ENCODE peak calls at places on chromosome X, in seven cellular contexts. O, P, Z, U, I, B and W are unnamed samples. For H3K4me1, the result is how much of the 10 kb centered on the place peaks cover.

GRCh38 chrX:140765043-140765784 is 55.7 kb downstream of the LINC00632 start:
- DNase-seq in O (no peak), P (no peak), B (no peak), U (peak), I (no peak), Z (no peak), W (no peak)

GRCh38 chrX:47358387-47359065 is 11.9 kb upstream of the ZNF157 start:
- DNase-seq in U (no peak), Z (no peak), O (no peak), P (no peak), I (no peak), B (no peak), W (no peak)

GRCh38 chrX:47530054-47530453 is 31.0 kb upstream of the ARAF start:
- DNase-seq in B (no peak), P (no peak), I (no peak), O (no peak), Z (no peak), U (no peak), W (no peak)

GRCh38 chrX:150366951-150367545 is 3.9 kb downstream of the MAMLD1 start:
- DNase-seq in U (peak), Z (no peak), B (no peak), O (no peak), I (peak), P (no peak), W (no peak)

GRCh38 chrX:21490341-21490740 is 116.1 kb downstream of the CNKSR2 start:
- DNase-seq in O (no peak), P (no peak), I (no peak), B (no peak), Z (no peak), U (no peak), W (no peak)

GRCh38 chrX:135625995-135626394 is 87.4 kb upstream of the CT45A1 start:
- DNase-seq in O (no peak), U (peak), Z (no peak), P (no peak), I (no peak), B (no peak), W (no peak)

GRCh38 chrX:32582729-32583128 is 628.6 kb downstream of the DMD start:
- DNase-seq in I (no peak), P (no peak), B (no peak), O (no peak), Z (no peak), U (no peak), W (no peak)

GRCh38 chrX:112642349-112642748 is 37.4 kb downstream of the LHFPL1 start:
- DNase-seq in O (no peak), Z (peak), P (no peak), B (peak), I (peak), U (peak), W (no peak)

GRCh38 chrX:2549874-2550273 is 49.1 kb upstream of the DHRSX start:
- DNase-seq in P (no peak), O (no peak), U (no peak), Z (no peak), I (no peak), B (no peak), W (no peak)

GRCh38 chrX:132592880-132593279 is 104.0 kb upstream of the MBNL3 start:
- DNase-seq in O (no peak), Z (no peak), I (peak), U (peak), B (no peak), P (no peak), W (peak)

GRCh38 chrX:140298946-140299345 is 205.9 kb downstream of the SOX3 start:
- DNase-seq in O (no peak), P (no peak), I (no peak), Z (no peak), B (no peak), U (no peak), W (no peak)

GRCh38 chrX:632391-633042 is 1.9 kb downstream of the SHOX start:
- DNase-seq in I (no peak), U (no peak), O (no peak), P (no peak), B (no peak), Z (no peak), W (no peak)

GRCh38 chrX:55489315-55490009 is at the start of gene USP51:
- DNase-seq in U (peak), O (peak), I (peak), P (no peak), B (peak), Z (no peak), W (peak)

GRCh38 chrX:123217077-123217476 is 33.0 kb downstream of the GRIA3 start:
- DNase-seq in U (peak), Z (no peak), I (peak), O (peak), P (no peak), B (no peak), W (no peak)

GRCh38 chrX:22373766-22374165 is 101.1 kb downstream of the CBLL2 start:
- DNase-seq in P (no peak), Z (peak), I (no peak), B (no peak), U (no peak), O (no peak), W (no peak)

GRCh38 chrX:40150503-40150902 is 52.7 kb upstream of the BCOR start:
- DNase-seq in P (no peak), U (no peak), Z (no peak), B (no peak), O (no peak), I (no peak), W (no peak)
- H3K4me1 ChIP-seq in P (under half), U (under half), Z (under half), B (under half), O (under half), I (under half), W (under half)

GRCh38 chrX:45774961-45775360 is 574.3 kb upstream of the DIPK2B start:
- DNase-seq in O (peak), I (no peak), P (no peak), U (peak), Z (no peak), B (no peak), W (no peak)
- H3K27ac ChIP-seq in O (peak), I (no peak), P (no peak), U (peak), Z (peak), B (no peak), W (no peak)

GRCh38 chrX:148271263-148271662 is 229.2 kb upstream of the AFF2 start:
- DNase-seq in P (no peak), I (no peak), B (no peak), U (no peak), O (no peak), Z (no peak), W (no peak)
- H3K4me1 ChIP-seq in P (under half), I (under half), B (under half), U (under half), O (under half), Z (under half), W (under half)

GRCh38 chrX:68589372-68589753 is 58.1 kb upstream of the STARD8 start:
- DNase-seq in Z (no peak), O (no peak), B (no peak), U (no peak), I (no peak), P (no peak), W (no peak)
- H3K27ac ChIP-seq in Z (peak), O (no peak), B (no peak), U (no peak), I (no peak), P (no peak), W (no peak)

DNA sequence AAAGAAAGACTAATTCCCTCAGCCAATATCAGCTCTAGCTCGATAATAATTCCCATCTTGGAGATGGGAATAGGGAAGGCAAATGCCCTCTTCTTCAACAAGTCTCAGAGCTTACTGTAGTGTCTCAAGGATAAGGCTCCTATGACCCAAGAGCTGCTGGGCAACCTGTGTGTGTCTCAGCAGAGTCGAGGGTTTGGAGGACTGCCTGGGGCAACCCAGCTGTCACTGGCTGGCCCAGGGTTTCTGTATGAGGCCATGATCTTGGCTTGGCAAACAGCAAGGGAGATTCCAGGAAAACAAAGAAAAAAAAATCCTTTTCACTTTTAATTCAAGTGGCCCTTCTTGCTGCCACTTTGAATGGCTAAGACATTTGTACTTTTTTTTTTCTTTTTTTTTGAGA is 34.3 kb downstream of the TMSB4X start:
- DNase-seq in P (no peak), B (no peak), I (no peak), Z (peak), O (no peak), U (peak), W (no peak)
- H3K4me1 ChIP-seq in P (half or more), B (under half), I (under half), Z (half or more), O (under half), U (under half), W (under half)

GRCh38 chrX:68433981-68434299 is 645 bp upstream of the OPHN1 start:
- DNase-seq in I (no peak), O (no peak), Z (no peak), U (no peak), P (no peak), B (no peak), W (no peak)

GRCh38 chrX:68431836-68432235 is 1.5 kb downstream of the OPHN1 start:
- DNase-seq in I (no peak), P (no peak), O (no peak), U (no peak), Z (no peak), B (no peak), W (no peak)

GRCh38 chrX:68429216-68429615 is 4.1 kb downstream of the OPHN1 start:
- DNase-seq in O (no peak), B (no peak), I (no peak), P (no peak), U (peak), Z (peak), W (no peak)

GRCh38 chrX:68432648-68433047 is 647 bp downstream of the OPHN1 start:
- DNase-seq in Z (no peak), O (no peak), P (no peak), U (peak), B (no peak), I (no peak), W (no peak)

GRCh38 chrX:68433155-68433980 is at the start of gene OPHN1:
- DNase-seq in U (peak), O (peak), I (peak), Z (peak), B (peak), P (no peak), W (peak)
- H3K27ac ChIP-seq in U (peak), O (peak), I (peak), Z (peak), B (peak), P (no peak), W (no peak)

GRCh38 chrX:154791467-154791866 is 13.8 kb downstream of the MPP1 start:
- DNase-seq in U (no peak), Z (no peak), O (no peak), P (no peak), B (no peak), I (no peak), W (no peak)

GRCh38 chrX:154797006-154797405 is 8.3 kb downstream of the MPP1 start:
- DNase-seq in U (no peak), Z (no peak), B (no peak), I (no peak), P (no peak), O (no peak), W (no peak)

GRCh38 chrX:154793084-154793483 is 12.2 kb downstream of the MPP1 start:
- DNase-seq in U (no peak), Z (no peak), O (no peak), B (no peak), I (no peak), P (no peak), W (no peak)

GRCh38 chrX:154791951-154792350 is 13.3 kb downstream of the MPP1 start:
- DNase-seq in I (no peak), Z (no peak), B (no peak), P (no peak), U (no peak), O (no peak), W (no peak)
- H3K4me1 ChIP-seq in I (under half), Z (under half), B (under half), P (under half), U (under half), O (under half), W (under half)

DNA sequence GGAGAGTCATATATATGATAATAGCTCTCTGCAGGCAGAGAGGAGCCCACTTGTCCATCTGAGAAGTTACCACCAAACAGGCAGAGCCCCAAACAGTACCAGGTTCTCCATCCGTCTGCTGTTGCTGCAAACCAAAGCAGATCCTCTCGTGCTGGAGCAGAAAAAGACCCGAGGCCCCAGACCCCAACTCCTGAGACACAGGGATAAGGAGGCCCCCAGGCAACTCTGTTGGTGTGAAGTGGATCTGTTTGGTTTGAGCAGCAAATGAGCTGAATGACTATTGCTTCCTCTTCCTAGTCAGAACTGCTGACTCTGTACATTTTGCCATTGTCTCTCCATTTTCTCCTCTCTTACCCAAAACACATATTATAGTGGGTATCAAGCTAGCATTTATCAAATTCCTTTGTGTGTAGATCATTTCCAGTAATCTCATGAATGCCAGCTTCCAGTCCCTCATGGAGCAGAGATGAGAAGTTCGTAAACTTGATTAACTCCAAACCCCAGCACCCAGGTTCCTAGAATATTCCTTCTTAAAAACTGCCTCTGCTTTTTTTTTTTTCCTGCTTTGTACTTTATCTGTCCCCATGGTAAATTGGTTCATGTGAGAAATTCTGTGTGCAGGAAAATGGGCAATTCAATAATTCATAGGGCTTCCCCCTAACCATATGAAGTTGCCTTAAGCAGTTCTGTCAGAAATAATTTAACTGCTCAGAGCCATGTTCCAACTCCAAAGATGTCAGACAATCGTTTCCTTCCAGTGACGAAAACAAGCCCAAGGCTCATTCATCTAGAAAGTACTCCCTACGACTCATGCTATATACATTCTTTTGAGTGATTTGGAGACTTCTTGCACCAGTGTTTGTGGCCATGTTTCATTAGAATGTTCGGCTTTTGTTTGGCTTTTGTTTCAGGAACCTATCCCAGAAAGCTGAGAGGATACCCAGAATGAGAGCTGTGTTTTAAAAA is 98.6 kb upstream of the ATXN3L start:
- DNase-seq in O (no peak), U (peak), I (no peak), Z (no peak), B (no peak), P (no peak), W (no peak)
- H3K27ac ChIP-seq in O (no peak), U (peak), I (no peak), Z (no peak), B (no peak), P (no peak), W (no peak)